ENCODE peak calls at places on chromosomes 7 and 10, in five cellular contexts. G, C, L, F and Q are unnamed samples.
A peak's percentile ranks its signal among the peaks of the same experiment; 100 is the strongest.

GRCh38 chr7:43785425-43785824 is 26.9 kb downstream of the BLVRA start:
- DNase-seq in G (no peak), L (peak; percentile 78), C (no peak), F (peak; percentile 60), Q (peak; percentile 39)

GRCh38 chr10:78688945-78689935 is 379.5 kb upstream of the ZMIZ1 start:
- DNase-seq in L (peak; percentile 53), F (no peak), G (no peak), C (peak; percentile 92), Q (peak; percentile 73)

GRCh38 chr7:4123823-4124222 is 558.3 kb upstream of the FOXK1 start:
- DNase-seq in C (no peak), G (no peak), F (no peak), L (no peak), Q (no peak)

GRCh38 chr7:52909935-52910334 is 125.5 kb upstream of the POM121L12 start:
- DNase-seq in L (no peak), F (no peak), G (no peak), C (no peak), Q (no peak)

GRCh38 chr7:2514473-2515423 is 4.8 kb upstream of the LFNG start:
- DNase-seq in L (no peak), F (no peak), C (no peak), G (no peak), Q (no peak)

GRCh38 chr7:1062296-1063294 is 18.2 kb downstream of the GPR146 start:
- DNase-seq in C (no peak), G (no peak), F (no peak), L (no peak), Q (peak; percentile 43)

GRCh38 chr10:31467791-31468535 is 148.9 kb downstream of the ZEB1 start:
- DNase-seq in G (no peak), L (no peak), C (no peak), F (no peak), Q (no peak)

GRCh38 chr10:85617751-85618150 is 748.8 kb downstream of the GRID1 start:
- DNase-seq in F (no peak), L (no peak), C (no peak), G (no peak), Q (no peak)

GRCh38 chr7:150329331-150330106 is 6.2 kb upstream of the ACTR3C start:
- DNase-seq in C (no peak), L (no peak), F (no peak), G (no peak), Q (peak; percentile 46)

GRCh38 chr7:82210422-82211184 is 233.0 kb downstream of the CACNA2D1 start:
- DNase-seq in F (no peak), L (no peak), C (no peak), G (no peak), Q (no peak)

GRCh38 chr10:117306674-117307073 is 65.8 kb downstream of the SLC18A2 start:
- DNase-seq in F (no peak), G (no peak), L (no peak), C (no peak), Q (no peak)

GRCh38 chr10:91798736-91799579 is 732 bp downstream of the TNKS2 start:
- DNase-seq in F (no peak), L (no peak), G (no peak), C (no peak), Q (no peak)

GRCh38 chr10:21535494-21535818 is 1.4 kb downstream of the MLLT10 start:
- DNase-seq in G (no peak), C (no peak), F (no peak), L (no peak), Q (no peak)

GRCh38 chr7:29255839-29256782 is 61.5 kb downstream of the CHN2 start:
- DNase-seq in G (no peak), L (no peak), C (peak; percentile 74), F (no peak), Q (no peak)

GRCh38 chr7:135768990-135769389 is 20.4 kb upstream of the FAM180A start:
- DNase-seq in G (no peak), C (no peak), F (no peak), L (peak; percentile 28), Q (peak; percentile 57)

GRCh38 chr10:103685880-103686669 is 169.3 kb downstream of the SH3PXD2A start:
- DNase-seq in L (peak; percentile 91), F (no peak), C (peak; percentile 97), G (peak; percentile 60), Q (peak; percentile 91)

GRCh38 chr7:123570390-123571182 is 13.0 kb upstream of the NDUFA5 start:
- DNase-seq in L (no peak), G (no peak), C (no peak), F (no peak), Q (no peak)

GRCh38 chr10:60757422-60757895 is 20.8 kb upstream of the CDK1 start:
- DNase-seq in C (no peak), L (no peak), G (no peak), F (no peak), Q (no peak)

GRCh38 chr10:106836923-106837322 is 327.6 kb downstream of the SORCS1 start:
- DNase-seq in F (no peak), G (no peak), C (no peak), L (no peak), Q (no peak)

GRCh38 chr10:131532745-131533341 is 221.3 kb upstream of the TCERG1L start:
- DNase-seq in F (no peak), G (no peak), L (no peak), C (no peak), Q (no peak)

GRCh38 chr7:78970440-78970916 is 483.0 kb downstream of the MAGI2 start:
- DNase-seq in G (no peak), L (no peak), C (no peak), F (no peak), Q (no peak)

GRCh38 chr7:1044189-1045037 is at the start of gene GPR146:
- DNase-seq in C (peak; percentile 99), F (peak; percentile 87), G (peak; percentile 89), L (peak; percentile 99), Q (peak; percentile 99)

GRCh38 chr7:91089382-91089963 is 174.8 kb upstream of the FZD1 start:
- DNase-seq in C (no peak), F (no peak), G (no peak), L (no peak), Q (no peak)

GRCh38 chr10:70296406-70296899 is 12.6 kb upstream of the NPFFR1 start:
- DNase-seq in F (peak; percentile 73), C (peak; percentile 93), L (peak; percentile 90), G (no peak), Q (peak; percentile 95)

GRCh38 chr7:123041085-123041484 is 45.6 kb upstream of the TAS2R16 start:
- DNase-seq in F (no peak), G (no peak), L (no peak), C (no peak), Q (no peak)

GRCh38 chr10:11009471-11010308 is 8.0 kb upstream of the CELF2 start:
- DNase-seq in C (peak; percentile 62), F (no peak), L (no peak), G (no peak), Q (peak; percentile 25)

GRCh38 chr7:151628846-151629604 is 109.3 kb upstream of the RHEB start:
- DNase-seq in C (no peak), F (no peak), G (no peak), L (no peak), Q (no peak)

GRCh38 chr7:468141-468540 is 51.5 kb downstream of the PDGFA start:
- DNase-seq in G (no peak), F (no peak), L (peak; percentile 1), C (no peak), Q (no peak)

GRCh38 chr7:102303669-102304422 is 17.2 kb downstream of the SH2B2 start:
- DNase-seq in C (no peak), L (no peak), F (no peak), G (no peak), Q (no peak)

GRCh38 chr10:117000580-117000979 is 4.4 kb downstream of the SHTN1 start:
- DNase-seq in G (no peak), F (no peak), C (no peak), L (no peak), Q (no peak)

GRCh38 chr7:84450802-84451201 is 256.2 kb upstream of the SEMA3A start:
- DNase-seq in L (no peak), C (no peak), G (no peak), F (no peak), Q (no peak)

GRCh38 chr7:125119559-125120115 is 190.0 kb upstream of the POT1 start:
- DNase-seq in L (no peak), C (no peak), G (no peak), F (no peak), Q (no peak)

GRCh38 chr7:123996327-123996625 is 36.6 kb downstream of the TMEM229A start:
- DNase-seq in C (no peak), F (no peak), L (no peak), G (no peak), Q (no peak)

DNA sequence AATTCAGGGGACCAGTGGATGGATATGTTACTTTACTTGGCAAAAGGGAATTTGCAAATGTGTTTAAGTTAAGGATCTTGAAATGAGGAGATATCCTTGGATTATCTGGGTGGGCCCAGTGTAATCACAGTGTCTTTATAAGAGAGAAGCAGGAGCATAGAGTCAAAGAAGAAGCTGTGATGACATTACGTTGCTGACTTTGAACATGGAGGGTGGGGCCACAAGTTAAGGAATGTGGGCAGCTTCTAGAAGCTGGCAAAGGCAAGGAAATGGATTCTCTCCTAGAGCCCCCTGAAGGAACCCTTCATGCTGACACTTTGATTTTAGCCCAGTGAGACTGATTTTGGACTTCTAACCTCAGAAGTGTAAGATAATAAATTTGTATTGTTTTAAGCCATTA is 21.8 kb upstream of the SLC26A3 start:
- DNase-seq in G (no peak), F (no peak), C (no peak), L (no peak), Q (no peak)
- H3K4me3 ChIP-seq in G (no peak overlapping the region), F (no peak overlapping the region), C (no peak overlapping the region), L (no peak overlapping the region), Q (no peak overlapping the region)

DNA sequence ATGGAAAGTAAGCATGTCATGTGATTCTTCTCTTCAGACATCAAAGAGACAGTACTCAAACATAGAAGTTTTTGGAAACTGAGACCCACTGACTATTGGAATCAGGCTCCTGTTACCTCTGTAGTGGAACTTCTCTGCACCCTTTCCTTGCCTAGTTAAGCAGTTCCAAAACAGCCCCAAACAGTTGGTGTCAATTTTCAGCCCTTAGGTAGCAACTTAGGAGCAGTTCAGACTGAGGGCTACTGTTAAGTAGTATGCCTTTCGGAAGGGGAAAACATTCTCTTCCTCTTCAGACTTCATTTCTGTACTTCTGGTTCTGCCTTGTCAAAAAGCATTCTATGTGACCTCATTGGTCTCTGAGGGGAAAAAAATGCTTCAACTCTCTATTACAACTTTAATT is 85.7 kb downstream of the ZNF277 start:
- DNase-seq in C (no peak), G (no peak), F (no peak), L (no peak), Q (no peak)
- H3K27ac ChIP-seq in C (no peak overlapping the region), G (no peak overlapping the region), F (no peak overlapping the region), L (no peak overlapping the region), Q (no peak overlapping the region)

GRCh38 chr10:124193309-124193696 is 99.9 kb upstream of the CHST15 start:
- DNase-seq in G (no peak), F (no peak), L (no peak), C (no peak), Q (no peak)
- H3K4me3 ChIP-seq in G (no peak overlapping the region), F (no peak overlapping the region), L (no peak overlapping the region), C (no peak overlapping the region), Q (no peak overlapping the region)

DNA sequence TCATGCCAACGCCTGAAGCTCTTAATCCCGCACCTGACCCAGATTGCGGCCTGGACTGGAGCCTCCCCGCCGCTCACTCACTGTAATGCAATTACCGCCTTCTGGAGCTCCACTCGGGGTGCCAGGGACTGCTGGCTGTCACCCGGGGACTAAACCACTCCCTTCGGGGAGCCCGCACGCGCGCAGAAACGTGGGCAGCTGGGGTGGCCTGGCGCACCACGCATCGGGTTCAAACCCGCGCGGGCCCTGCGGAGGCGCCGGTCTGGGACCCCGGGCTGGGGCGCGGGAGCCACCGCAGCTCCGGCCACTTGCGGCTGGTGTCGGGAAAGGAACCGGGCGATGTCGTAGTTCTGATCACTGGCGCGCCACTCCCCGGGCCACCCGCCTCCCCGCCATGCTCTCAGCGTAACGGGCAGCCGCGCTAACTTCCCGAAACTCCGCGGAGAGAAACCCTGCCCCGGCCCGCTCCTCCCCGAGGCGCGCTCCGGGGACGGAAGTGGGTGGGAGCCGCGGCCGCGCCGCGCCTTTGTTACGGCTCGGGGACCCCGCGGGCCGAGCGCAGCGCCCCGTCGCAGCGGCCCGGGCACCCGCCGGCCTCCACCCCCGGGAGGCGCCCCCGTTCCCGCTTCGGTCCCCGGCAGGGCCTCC is 100.3 kb upstream of the SVIL start:
- DNase-seq in F (no peak), L (peak; percentile 58), G (peak; percentile 48), C (no peak), Q (peak; percentile 91)
- H3K27ac ChIP-seq in F (peak overlapping the region; percentile 31), L (peak overlapping the region; percentile 96), G (peak overlapping the region; percentile 71), C (peak overlapping the region; percentile 98), Q (peak overlapping the region; percentile 72)